ENCODE peak calls at places on chromosome 10, in four cellular contexts. One of them, this sample, is unnamed.

GRCh38 chr10:132456881-132457280 is 59.9 kb downstream of the PWWP2B start:
- DNase-seq in stimulated activated CD4-positive, alpha-beta T cell treated with anti-CD3 and anti-CD28 coated beads, Interleukin-2, amount 100 ng/mL, for 4 hours: no peak
- DNase-seq in activated CD8-positive, alpha-beta T cell treated with anti-CD3 and anti-CD28 coated beads for 36 hours: no peak
- DNase-seq in HEK293T: no peak
- DNase-seq in this sample: no peak

GRCh38 chr10:100999742-101000601 is at the start of gene LZTS2:
- DNase-seq in stimulated activated CD4-positive, alpha-beta T cell treated with anti-CD3 and anti-CD28 coated beads, Interleukin-2, amount 100 ng/mL, for 4 hours: no peak
- DNase-seq in activated CD8-positive, alpha-beta T cell treated with anti-CD3 and anti-CD28 coated beads for 36 hours: no peak
- DNase-seq in HEK293T: no peak
- DNase-seq in this sample: peak

GRCh38 chr10:96043895-96044580 is 655 bp downstream of the CCNJ start:
- DNase-seq in stimulated activated CD4-positive, alpha-beta T cell treated with anti-CD3 and anti-CD28 coated beads, Interleukin-2, amount 100 ng/mL, for 4 hours: peak
- DNase-seq in activated CD8-positive, alpha-beta T cell treated with anti-CD3 and anti-CD28 coated beads for 36 hours: peak
- DNase-seq in HEK293T: peak
- DNase-seq in this sample: peak

GRCh38 chr10:21048086-21048485 is 151.0 kb upstream of the NEBL start:
- DNase-seq in stimulated activated CD4-positive, alpha-beta T cell treated with anti-CD3 and anti-CD28 coated beads, Interleukin-2, amount 100 ng/mL, for 4 hours: no peak
- DNase-seq in activated CD8-positive, alpha-beta T cell treated with anti-CD3 and anti-CD28 coated beads for 36 hours: no peak
- DNase-seq in HEK293T: no peak
- DNase-seq in this sample: no peak

GRCh38 chr10:21530616-21531015 is 3.4 kb upstream of the MLLT10 start:
- DNase-seq in stimulated activated CD4-positive, alpha-beta T cell treated with anti-CD3 and anti-CD28 coated beads, Interleukin-2, amount 100 ng/mL, for 4 hours: no peak
- DNase-seq in activated CD8-positive, alpha-beta T cell treated with anti-CD3 and anti-CD28 coated beads for 36 hours: no peak
- DNase-seq in HEK293T: no peak
- DNase-seq in this sample: no peak

GRCh38 chr10:9198611-9199010 is 1144.1 kb downstream of the GATA3 start:
- DNase-seq in stimulated activated CD4-positive, alpha-beta T cell treated with anti-CD3 and anti-CD28 coated beads, Interleukin-2, amount 100 ng/mL, for 4 hours: no peak
- DNase-seq in activated CD8-positive, alpha-beta T cell treated with anti-CD3 and anti-CD28 coated beads for 36 hours: no peak
- DNase-seq in HEK293T: no peak
- DNase-seq in this sample: no peak

GRCh38 chr10:69239816-69240434 is 19.8 kb downstream of the HKDC1 start:
- DNase-seq in stimulated activated CD4-positive, alpha-beta T cell treated with anti-CD3 and anti-CD28 coated beads, Interleukin-2, amount 100 ng/mL, for 4 hours: no peak
- DNase-seq in activated CD8-positive, alpha-beta T cell treated with anti-CD3 and anti-CD28 coated beads for 36 hours: no peak
- DNase-seq in HEK293T: no peak
- DNase-seq in this sample: peak

GRCh38 chr10:115665549-115665948 is 572.4 kb downstream of the ATRNL1 start:
- DNase-seq in stimulated activated CD4-positive, alpha-beta T cell treated with anti-CD3 and anti-CD28 coated beads, Interleukin-2, amount 100 ng/mL, for 4 hours: no peak
- DNase-seq in activated CD8-positive, alpha-beta T cell treated with anti-CD3 and anti-CD28 coated beads for 36 hours: no peak
- DNase-seq in HEK293T: no peak
- DNase-seq in this sample: peak